ENCODE peak calls at places on chromosomes 16 and 17, in four cellular contexts. D, Q, M and J are unnamed samples.

GRCh38 chr17:31224366-31224765 is 72.7 kb downstream of the OMG start:
- DNase-seq in Q (no peak), M (no peak), D (no peak), J (no peak)

GRCh38 chr17:17713839-17714238 is 32.6 kb downstream of the RAI1 start:
- DNase-seq in Q (no peak), D (no peak), M (peak), J (peak)

GRCh38 chr16:70601576-70602575 is 44.5 kb upstream of the IL34 start:
- DNase-seq in D (no peak), M (no peak), Q (no peak), J (no peak)

GRCh38 chr17:30788918-30789317 is 35.6 kb downstream of the CRLF3 start:
- DNase-seq in D (no peak), Q (no peak), M (no peak), J (no peak)

GRCh38 chr17:17073627-17074521 is 31.6 kb downstream of the MPRIP start:
- DNase-seq in D (no peak), Q (no peak), M (no peak), J (no peak)

GRCh38 chr17:76038050-76038449 is 10.9 kb upstream of the EVPL start:
- DNase-seq in Q (no peak), M (no peak), D (no peak), J (no peak)

GRCh38 chr16:69851491-69852240 is 89.5 kb downstream of the WWP2 start:
- DNase-seq in Q (no peak), D (no peak), M (no peak), J (no peak)

GRCh38 chr16:26454102-26454501 is 612.6 kb upstream of the C16orf82 start:
- DNase-seq in Q (no peak), M (no peak), D (no peak), J (no peak)